ENCODE peak calls at places on chromosomes 16 and 17, in nine cellular contexts. Y is stimulated activated naive B cell treated with anti-CD40 and anti-IgM and Interleukin-4, amounts not matched to agents 10 μg/mL and 1 μg/mL and 100 μg/mL, for 72 hours; M is AG09319; J is AG10803; L is HCEC 1CT; R is EH; N is GM12878; Z is stimulated activated CD4-positive, alpha-beta T cell treated with anti-CD3 and anti-CD28 coated beads, Interleukin-1b, Interleukin-23, amount 100 ng/mL, for 1 hour; E is PC-3. V is an unnamed sample.
A peak's percentile ranks its signal among the peaks of the same experiment; 100 is the strongest.

GRCh38 chr17:4706121-4706520 is 2.2 kb upstream of the PELP1 start:
- DNase-seq in Y (no peak), M (no peak), J (peak; percentile 28), L (peak; percentile 57), R (peak; percentile 53), N (no peak), Z (no peak), E (peak; percentile 7), V (no peak)

GRCh38 chr17:28860363-28860808 is 5.6 kb downstream of the ERAL1 start:
- DNase-seq in Y (no peak), M (no peak), J (no peak), L (no peak), R (no peak), N (no peak), Z (no peak), E (no peak), V (no peak)

GRCh38 chr17:74213897-74214386 is 571 bp downstream of the TTYH2 start:
- DNase-seq in Y (no peak), M (no peak), J (no peak), L (no peak), R (no peak), N (no peak), Z (no peak), E (no peak), V (no peak)

GRCh38 chr17:7238418-7239090 is 703 bp downstream of the PHF23 start:
- DNase-seq in Y (no peak), M (no peak), J (peak; percentile 42), L (no peak), R (no peak), N (no peak), Z (no peak), E (no peak), V (no peak)

GRCh38 chr16:57920891-57921240 is 50.1 kb downstream of the CNGB1 start:
- DNase-seq in Y (no peak), M (no peak), J (no peak), L (no peak), R (no peak), N (no peak), Z (no peak), E (no peak), V (no peak)

GRCh38 chr16:28589930-28590329 is 6.9 kb downstream of the SULT1A2 start:
- DNase-seq in Y (no peak), M (no peak), J (no peak), L (no peak), R (no peak), N (no peak), Z (no peak), E (no peak), V (no peak)

GRCh38 chr17:52170963-52171572 is 12.6 kb upstream of the CA10 start:
- DNase-seq in Y (no peak), M (no peak), J (no peak), L (no peak), R (peak; percentile 1), N (no peak), Z (no peak), E (peak; percentile 64), V (peak; percentile 60)

GRCh38 chr16:2745961-2746360 is 6.5 kb upstream of the SRRM2 start:
- DNase-seq in Y (no peak), M (no peak), J (no peak), L (no peak), R (no peak), N (no peak), Z (no peak), E (no peak), V (no peak)

GRCh38 chr17:45719335-45720071 is 64.6 kb upstream of the CRHR1 start:
- DNase-seq in Y (no peak), M (peak; percentile 10), J (peak; percentile 78), L (peak; percentile 79), R (peak; percentile 88), N (no peak), Z (no peak), E (peak; percentile 97), V (no peak)

GRCh38 chr16:2883027-2883846 is at the start of gene FLYWCH2:
- DNase-seq in Y (peak; percentile 100), M (peak; percentile 89), J (peak; percentile 93), L (peak; percentile 90), R (peak; percentile 94), N (peak; percentile 90), Z (peak; percentile 99), E (peak; percentile 92), V (peak; percentile 93)

GRCh38 chr16:85279874-85280545 is 167.7 kb upstream of the CIBAR2 start:
- DNase-seq in Y (no peak), M (no peak), J (no peak), L (no peak), R (no peak), N (no peak), Z (no peak), E (no peak), V (no peak)

GRCh38 chr16:88853336-88853941 is 3.3 kb downstream of the GALNS start:
- DNase-seq in Y (no peak), M (no peak), J (no peak), L (no peak), R (peak; percentile 10), N (no peak), Z (no peak), E (no peak), V (no peak)

GRCh38 chr16:3950343-3951193 is 70.1 kb upstream of the CREBBP start:
- DNase-seq in Y (no peak), M (peak; percentile 95), J (peak; percentile 99), L (peak; percentile 92), R (peak; percentile 99), N (no peak), Z (no peak), E (peak; percentile 78), V (peak; percentile 28)

GRCh38 chr16:68644715-68645493 is at the start of gene CDH3:
- DNase-seq in Y (peak; percentile 39), M (no peak), J (no peak), L (no peak), R (peak; percentile 42), N (no peak), Z (no peak), E (peak; percentile 71), V (peak; percentile 57)

GRCh38 chr16:51416921-51417320 is 265.9 kb upstream of the SALL1 start:
- DNase-seq in Y (no peak), M (no peak), J (peak; percentile 57), L (no peak), R (no peak), N (no peak), Z (no peak), E (no peak), V (no peak)

GRCh38 chr16:2926660-2927646 is 15.2 kb downstream of the FLYWCH1 start:
- DNase-seq in Y (peak; percentile 78), M (peak; percentile 61), J (peak; percentile 78), L (peak; percentile 76), R (peak; percentile 83), N (no peak), Z (peak; percentile 73), E (peak; percentile 90), V (peak; percentile 79)

GRCh38 chr17:63962298-63962744 is 10.4 kb downstream of the SCN4A start:
- DNase-seq in Y (no peak), M (no peak), J (no peak), L (no peak), R (no peak), N (no peak), Z (no peak), E (no peak), V (no peak)

GRCh38 chr17:38572292-38572664 is 33.5 kb downstream of the SRCIN1 start:
- DNase-seq in Y (no peak), M (no peak), J (no peak), L (no peak), R (no peak), N (no peak), Z (no peak), E (no peak), V (no peak)